ENCODE peak calls at places on chromosomes 4 and X, in ten cellular contexts. One of them, this sample, is unnamed. For H3K4me1, the result is how much of the 10 kb centered on the place peaks cover.

GRCh38 chr4:38082424-38083374 is 122.5 kb downstream of the PTTG2 start:
- DNase-seq in GM23338: no peak
- DNase-seq in fibroblast of lung: peak
- DNase-seq in heart left ventricle: no peak
- DNase-seq in CD4-positive, alpha-beta memory T cell: no peak
- DNase-seq in lung: no peak
- DNase-seq in effector memory CD4-positive, alpha-beta T cell: no peak
- DNase-seq in A549: no peak
- DNase-seq in Karpas-422: no peak
- DNase-seq in transverse colon: no peak
- DNase-seq in this sample: no peak

GRCh38 chrX:1472975-1473374 is 20.3 kb upstream of the ASMTL start:
- DNase-seq in GM23338: no peak
- DNase-seq in fibroblast of lung: no peak
- DNase-seq in heart left ventricle: no peak
- DNase-seq in CD4-positive, alpha-beta memory T cell: no peak
- DNase-seq in lung: no peak
- DNase-seq in effector memory CD4-positive, alpha-beta T cell: no peak
- DNase-seq in A549: no peak
- DNase-seq in Karpas-422: no peak
- DNase-seq in transverse colon: no peak
- DNase-seq in this sample: no peak

GRCh38 chrX:120769576-120770341 is 105.9 kb downstream of the CT47B1 start:
- DNase-seq in GM23338: peak
- DNase-seq in fibroblast of lung: peak
- DNase-seq in heart left ventricle: no peak
- DNase-seq in CD4-positive, alpha-beta memory T cell: no peak
- DNase-seq in lung: no peak
- DNase-seq in effector memory CD4-positive, alpha-beta T cell: no peak
- DNase-seq in A549: peak
- DNase-seq in Karpas-422: peak
- DNase-seq in transverse colon: no peak
- DNase-seq in this sample: no peak

GRCh38 chrX:151176351-151176750 is at the start of gene GPR50:
- DNase-seq in GM23338: peak
- DNase-seq in fibroblast of lung: no peak
- DNase-seq in heart left ventricle: no peak
- DNase-seq in CD4-positive, alpha-beta memory T cell: no peak
- DNase-seq in lung: no peak
- DNase-seq in effector memory CD4-positive, alpha-beta T cell: no peak
- DNase-seq in A549: no peak
- DNase-seq in Karpas-422: no peak
- DNase-seq in transverse colon: no peak
- DNase-seq in this sample: no peak

GRCh38 chrX:3697220-3697684 is 16.2 kb downstream of the PRKX start:
- DNase-seq in GM23338: no peak
- DNase-seq in fibroblast of lung: no peak
- DNase-seq in heart left ventricle: no peak
- DNase-seq in CD4-positive, alpha-beta memory T cell: no peak
- DNase-seq in lung: no peak
- DNase-seq in effector memory CD4-positive, alpha-beta T cell: no peak
- DNase-seq in A549: no peak
- DNase-seq in Karpas-422: no peak
- DNase-seq in transverse colon: no peak
- DNase-seq in this sample: no peak

GRCh38 chr4:53022162-53023100 is 160.3 kb downstream of the RASL11B start:
- DNase-seq in GM23338: no peak
- DNase-seq in fibroblast of lung: no peak
- DNase-seq in heart left ventricle: no peak
- DNase-seq in CD4-positive, alpha-beta memory T cell: no peak
- DNase-seq in lung: no peak
- DNase-seq in effector memory CD4-positive, alpha-beta T cell: no peak
- DNase-seq in A549: no peak
- DNase-seq in Karpas-422: no peak
- DNase-seq in transverse colon: no peak
- DNase-seq in this sample: no peak

GRCh38 chrX:109537324-109537665 is 651 bp downstream of the NXT2 start:
- DNase-seq in GM23338: peak
- DNase-seq in fibroblast of lung: peak
- DNase-seq in heart left ventricle: no peak
- DNase-seq in CD4-positive, alpha-beta memory T cell: no peak
- DNase-seq in lung: peak
- DNase-seq in effector memory CD4-positive, alpha-beta T cell: no peak
- DNase-seq in A549: no peak
- DNase-seq in Karpas-422: no peak
- DNase-seq in transverse colon: peak
- DNase-seq in this sample: no peak

GRCh38 chrX:153669174-153669890 is 4.3 kb downstream of the PNCK start:
- DNase-seq in GM23338: no peak
- DNase-seq in fibroblast of lung: no peak
- DNase-seq in heart left ventricle: no peak
- DNase-seq in CD4-positive, alpha-beta memory T cell: peak
- DNase-seq in lung: no peak
- DNase-seq in effector memory CD4-positive, alpha-beta T cell: no peak
- DNase-seq in A549: peak
- DNase-seq in Karpas-422: peak
- DNase-seq in transverse colon: no peak
- DNase-seq in this sample: peak

GRCh38 chr4:2797545-2798305 is 4.8 kb downstream of the SH3BP2 start:
- DNase-seq in GM23338: no peak
- DNase-seq in fibroblast of lung: no peak
- DNase-seq in heart left ventricle: peak
- DNase-seq in CD4-positive, alpha-beta memory T cell: peak
- DNase-seq in lung: no peak
- DNase-seq in effector memory CD4-positive, alpha-beta T cell: no peak
- DNase-seq in A549: no peak
- DNase-seq in Karpas-422: no peak
- DNase-seq in transverse colon: no peak
- DNase-seq in this sample: peak

GRCh38 chrX:27445438-27445837 is 17.7 kb downstream of the PPP4R3C start:
- DNase-seq in GM23338: no peak
- DNase-seq in fibroblast of lung: no peak
- DNase-seq in heart left ventricle: no peak
- DNase-seq in CD4-positive, alpha-beta memory T cell: no peak
- DNase-seq in lung: no peak
- DNase-seq in effector memory CD4-positive, alpha-beta T cell: no peak
- DNase-seq in A549: no peak
- DNase-seq in Karpas-422: no peak
- DNase-seq in transverse colon: no peak
- DNase-seq in this sample: no peak

GRCh38 chr4:101695176-101695575 is 95.4 kb upstream of the BANK1 start:
- DNase-seq in GM23338: no peak
- DNase-seq in fibroblast of lung: no peak
- DNase-seq in heart left ventricle: no peak
- DNase-seq in CD4-positive, alpha-beta memory T cell: no peak
- DNase-seq in lung: no peak
- DNase-seq in effector memory CD4-positive, alpha-beta T cell: no peak
- DNase-seq in A549: no peak
- DNase-seq in Karpas-422: no peak
- DNase-seq in transverse colon: no peak
- DNase-seq in this sample: no peak

GRCh38 chrX:148049441-148049840 is 68.3 kb downstream of the FMR1NB start:
- DNase-seq in GM23338: peak
- DNase-seq in fibroblast of lung: peak
- DNase-seq in heart left ventricle: no peak
- DNase-seq in CD4-positive, alpha-beta memory T cell: peak
- DNase-seq in lung: no peak
- DNase-seq in effector memory CD4-positive, alpha-beta T cell: no peak
- DNase-seq in A549: peak
- DNase-seq in Karpas-422: peak
- DNase-seq in transverse colon: no peak
- DNase-seq in this sample: no peak

GRCh38 chr4:117284736-117285135 is 199.4 kb upstream of the TRAM1L1 start:
- DNase-seq in GM23338: no peak
- DNase-seq in fibroblast of lung: no peak
- DNase-seq in heart left ventricle: no peak
- DNase-seq in CD4-positive, alpha-beta memory T cell: no peak
- DNase-seq in lung: no peak
- DNase-seq in effector memory CD4-positive, alpha-beta T cell: no peak
- DNase-seq in A549: no peak
- DNase-seq in Karpas-422: no peak
- DNase-seq in transverse colon: no peak
- DNase-seq in this sample: no peak

GRCh38 chrX:106931831-106932491 is 11.8 kb downstream of the CLDN2 start:
- DNase-seq in GM23338: no peak
- DNase-seq in fibroblast of lung: no peak
- DNase-seq in heart left ventricle: no peak
- DNase-seq in CD4-positive, alpha-beta memory T cell: no peak
- DNase-seq in lung: no peak
- DNase-seq in effector memory CD4-positive, alpha-beta T cell: no peak
- DNase-seq in A549: no peak
- DNase-seq in Karpas-422: no peak
- DNase-seq in transverse colon: no peak
- DNase-seq in this sample: no peak

GRCh38 chr4:108148316-108148715 is 20.4 kb downstream of the LEF1 start:
- DNase-seq in GM23338: no peak
- DNase-seq in fibroblast of lung: no peak
- DNase-seq in heart left ventricle: no peak
- DNase-seq in CD4-positive, alpha-beta memory T cell: no peak
- DNase-seq in lung: no peak
- DNase-seq in effector memory CD4-positive, alpha-beta T cell: no peak
- DNase-seq in A549: no peak
- DNase-seq in Karpas-422: no peak
- DNase-seq in transverse colon: no peak
- DNase-seq in this sample: no peak

GRCh38 chr4:40308528-40309122 is 26.5 kb upstream of the CHRNA9 start:
- DNase-seq in GM23338: peak
- DNase-seq in fibroblast of lung: no peak
- DNase-seq in heart left ventricle: no peak
- DNase-seq in CD4-positive, alpha-beta memory T cell: no peak
- DNase-seq in lung: no peak
- DNase-seq in effector memory CD4-positive, alpha-beta T cell: no peak
- DNase-seq in A549: no peak
- DNase-seq in Karpas-422: peak
- DNase-seq in transverse colon: no peak
- DNase-seq in this sample: no peak

GRCh38 chr4:40305329-40306193 is 29.6 kb upstream of the CHRNA9 start:
- DNase-seq in GM23338: no peak
- DNase-seq in fibroblast of lung: no peak
- DNase-seq in heart left ventricle: no peak
- DNase-seq in CD4-positive, alpha-beta memory T cell: no peak
- DNase-seq in lung: no peak
- DNase-seq in effector memory CD4-positive, alpha-beta T cell: no peak
- DNase-seq in A549: no peak
- DNase-seq in Karpas-422: peak
- DNase-seq in transverse colon: peak
- DNase-seq in this sample: no peak

GRCh38 chr4:40307627-40308497 is 27.3 kb upstream of the CHRNA9 start:
- DNase-seq in GM23338: peak
- DNase-seq in fibroblast of lung: no peak
- DNase-seq in heart left ventricle: peak
- DNase-seq in CD4-positive, alpha-beta memory T cell: peak
- DNase-seq in lung: no peak
- DNase-seq in effector memory CD4-positive, alpha-beta T cell: peak
- DNase-seq in A549: no peak
- DNase-seq in Karpas-422: peak
- DNase-seq in transverse colon: peak
- DNase-seq in this sample: no peak

GRCh38 chr4:40306203-40306602 is 28.9 kb upstream of the CHRNA9 start:
- DNase-seq in GM23338: no peak
- DNase-seq in fibroblast of lung: no peak
- DNase-seq in heart left ventricle: no peak
- DNase-seq in CD4-positive, alpha-beta memory T cell: no peak
- DNase-seq in lung: no peak
- DNase-seq in effector memory CD4-positive, alpha-beta T cell: no peak
- DNase-seq in A549: no peak
- DNase-seq in Karpas-422: peak
- DNase-seq in transverse colon: no peak
- DNase-seq in this sample: no peak

DNA sequence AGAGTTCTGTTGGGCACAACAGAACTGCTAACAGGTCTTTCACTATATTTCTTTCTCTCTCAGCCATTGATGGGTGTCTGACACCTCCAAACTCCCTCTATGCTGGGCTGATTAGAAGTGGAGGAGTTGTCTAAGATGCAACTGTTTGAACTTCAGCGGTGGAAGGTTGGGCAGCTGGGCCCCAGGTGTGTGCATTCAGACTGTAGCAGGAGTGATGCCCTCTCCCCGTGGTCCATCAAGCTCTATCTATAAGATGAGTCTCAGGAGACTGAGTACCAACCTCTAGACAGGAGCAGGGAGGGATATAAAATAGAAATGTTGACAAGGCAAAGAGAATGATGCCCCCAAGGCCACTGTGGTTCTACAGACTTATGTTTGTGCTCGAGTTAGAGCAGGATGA is 28.1 kb upstream of the CHRNA9 start:
- DNase-seq in GM23338: no peak
- DNase-seq in fibroblast of lung: no peak
- DNase-seq in heart left ventricle: no peak
- DNase-seq in CD4-positive, alpha-beta memory T cell: no peak
- DNase-seq in lung: no peak
- DNase-seq in effector memory CD4-positive, alpha-beta T cell: no peak
- DNase-seq in A549: no peak
- DNase-seq in Karpas-422: peak
- DNase-seq in transverse colon: no peak
- DNase-seq in this sample: no peak
- H3K4me1 ChIP-seq in GM23338: under half
- H3K4me1 ChIP-seq in fibroblast of lung: under half
- H3K4me1 ChIP-seq in heart left ventricle: under half
- H3K4me1 ChIP-seq in CD4-positive, alpha-beta memory T cell: half or more
- H3K4me1 ChIP-seq in lung: under half
- H3K4me1 ChIP-seq in effector memory CD4-positive, alpha-beta T cell: half or more
- H3K4me1 ChIP-seq in A549: under half
- H3K4me1 ChIP-seq in Karpas-422: half or more
- H3K4me1 ChIP-seq in transverse colon: under half
- H3K4me1 ChIP-seq in this sample: under half

GRCh38 chr4:80142396-80143304 is 54.7 kb upstream of the PRDM8 start:
- DNase-seq in GM23338: no peak
- DNase-seq in fibroblast of lung: no peak
- DNase-seq in heart left ventricle: no peak
- DNase-seq in CD4-positive, alpha-beta memory T cell: no peak
- DNase-seq in lung: no peak
- DNase-seq in effector memory CD4-positive, alpha-beta T cell: no peak
- DNase-seq in A549: no peak
- DNase-seq in Karpas-422: no peak
- DNase-seq in transverse colon: no peak
- DNase-seq in this sample: no peak
- H3K4me1 ChIP-seq in GM23338: under half
- H3K4me1 ChIP-seq in fibroblast of lung: under half
- H3K4me1 ChIP-seq in heart left ventricle: under half
- H3K4me1 ChIP-seq in CD4-positive, alpha-beta memory T cell: half or more
- H3K4me1 ChIP-seq in lung: under half
- H3K4me1 ChIP-seq in effector memory CD4-positive, alpha-beta T cell: under half
- H3K4me1 ChIP-seq in A549: under half
- H3K4me1 ChIP-seq in Karpas-422: under half
- H3K4me1 ChIP-seq in transverse colon: under half
- H3K4me1 ChIP-seq in this sample: under half

GRCh38 chr4:183485411-183486160 is 19.3 kb upstream of the ING2 start:
- DNase-seq in GM23338: no peak
- DNase-seq in fibroblast of lung: no peak
- DNase-seq in heart left ventricle: no peak
- DNase-seq in CD4-positive, alpha-beta memory T cell: no peak
- DNase-seq in lung: no peak
- DNase-seq in effector memory CD4-positive, alpha-beta T cell: no peak
- DNase-seq in A549: no peak
- DNase-seq in Karpas-422: no peak
- DNase-seq in transverse colon: no peak
- DNase-seq in this sample: no peak
- H3K4me1 ChIP-seq in GM23338: under half
- H3K4me1 ChIP-seq in fibroblast of lung: under half
- H3K4me1 ChIP-seq in heart left ventricle: under half
- H3K4me1 ChIP-seq in CD4-positive, alpha-beta memory T cell: under half
- H3K4me1 ChIP-seq in lung: under half
- H3K4me1 ChIP-seq in effector memory CD4-positive, alpha-beta T cell: under half
- H3K4me1 ChIP-seq in A549: under half
- H3K4me1 ChIP-seq in Karpas-422: under half
- H3K4me1 ChIP-seq in transverse colon: under half
- H3K4me1 ChIP-seq in this sample: under half

GRCh38 chrX:136196691-136197155 is 49.4 kb downstream of the FHL1 start:
- DNase-seq in GM23338: no peak
- DNase-seq in fibroblast of lung: no peak
- DNase-seq in heart left ventricle: no peak
- DNase-seq in CD4-positive, alpha-beta memory T cell: no peak
- DNase-seq in lung: no peak
- DNase-seq in effector memory CD4-positive, alpha-beta T cell: no peak
- DNase-seq in A549: no peak
- DNase-seq in Karpas-422: no peak
- DNase-seq in transverse colon: no peak
- DNase-seq in this sample: no peak
- H3K4me1 ChIP-seq in GM23338: under half
- H3K4me1 ChIP-seq in fibroblast of lung: under half
- H3K4me1 ChIP-seq in heart left ventricle: under half
- H3K4me1 ChIP-seq in CD4-positive, alpha-beta memory T cell: under half
- H3K4me1 ChIP-seq in lung: under half
- H3K4me1 ChIP-seq in effector memory CD4-positive, alpha-beta T cell: under half
- H3K4me1 ChIP-seq in A549: under half
- H3K4me1 ChIP-seq in Karpas-422: under half
- H3K4me1 ChIP-seq in transverse colon: under half
- H3K4me1 ChIP-seq in this sample: under half

This sample was measured in BE2C.